ENCODE peak calls at places on chromosomes 16 and 17, in eight cellular contexts. A, J, T, X, V, E, N and B are unnamed samples.

GRCh38 chr16:13331918-13332317 is 430.5 kb downstream of the SHISA9 start:
- DNase-seq in T (no peak), N (no peak), J (no peak), E (no peak), X (no peak), V (no peak), A (no peak), B (no peak)

GRCh38 chr17:44115585-44116415 is 7.6 kb downstream of the HDAC5 start:
- DNase-seq in V (no peak), E (peak), J (no peak), X (no peak), A (no peak), T (no peak), N (no peak), B (peak)

GRCh38 chr17:75159196-75160031 is 5.1 kb upstream of the JPT1 start:
- DNase-seq in E (no peak), A (no peak), J (no peak), N (no peak), V (no peak), X (no peak), T (no peak), B (no peak)

GRCh38 chr17:11330871-11331270 is 89.9 kb downstream of the SHISA6 start:
- DNase-seq in J (no peak), A (no peak), N (peak), X (no peak), E (no peak), V (no peak), T (no peak), B (no peak)

GRCh38 chr16:8863594-8864424 is 5.0 kb downstream of the CARHSP1 start:
- DNase-seq in A (no peak), T (peak), X (no peak), E (no peak), V (no peak), N (no peak), J (no peak), B (peak)

GRCh38 chr16:2271848-2272461 is 4.0 kb upstream of the RNPS1 start:
- DNase-seq in N (no peak), J (no peak), X (no peak), V (no peak), T (no peak), A (no peak), E (no peak), B (no peak)

GRCh38 chr17:29617125-29617480 is 5.6 kb downstream of the CORO6 start:
- DNase-seq in V (no peak), J (peak), E (peak), A (peak), X (peak), T (peak), N (no peak), B (peak)

GRCh38 chr16:89918453-89919347 is at the start of gene MC1R:
- DNase-seq in V (no peak), J (no peak), N (no peak), T (no peak), E (no peak), X (peak), A (no peak), B (no peak)

GRCh38 chr16:1779741-1780676 is 2.4 kb downstream of the SPSB3 start:
- DNase-seq in T (no peak), E (no peak), A (no peak), X (no peak), V (no peak), N (no peak), J (no peak), B (no peak)

GRCh38 chr17:21024024-21024423 is 18.8 kb downstream of the USP22 start:
- DNase-seq in A (no peak), V (no peak), N (no peak), T (no peak), X (no peak), J (no peak), E (no peak), B (no peak)

GRCh38 chr16:65524997-65525396 is 403.1 kb upstream of the CDH11 start:
- DNase-seq in V (no peak), A (no peak), E (no peak), X (no peak), N (no peak), J (no peak), T (no peak), B (no peak)

GRCh38 chr16:9033125-9033830 is 58.2 kb upstream of the HAPSTR1 start:
- DNase-seq in N (no peak), V (no peak), X (no peak), A (no peak), T (peak), J (no peak), E (peak), B (peak)

GRCh38 chr16:9099131-9099625 is 7.7 kb downstream of the HAPSTR1 start:
- DNase-seq in N (no peak), E (no peak), J (peak), T (no peak), X (no peak), A (no peak), V (no peak), B (peak)

GRCh38 chr17:39676198-39676819 is 8.1 kb downstream of the PNMT start:
- DNase-seq in J (peak), A (no peak), V (no peak), E (no peak), T (peak), X (no peak), N (no peak), B (peak)

GRCh38 chr17:37743875-37744632 is 805 bp downstream of the HNF1B start:
- DNase-seq in V (no peak), X (peak), J (peak), E (no peak), A (no peak), N (no peak), T (no peak), B (no peak)

GRCh38 chr16:87474566-87474996 is 18.2 kb downstream of the ZCCHC14 start:
- DNase-seq in N (no peak), V (no peak), J (no peak), E (no peak), T (no peak), X (no peak), A (no peak), B (no peak)

GRCh38 chr17:1112875-1113274 is 66.9 kb downstream of the ABR start:
- DNase-seq in T (no peak), A (no peak), X (no peak), N (no peak), J (peak), V (no peak), E (no peak), B (no peak)

GRCh38 chr17:13601776-13602551 is at the start of gene HS3ST3A1:
- DNase-seq in V (no peak), T (no peak), J (peak), A (no peak), N (no peak), E (peak), X (no peak), B (no peak)

GRCh38 chr16:9256196-9256595 is 164.8 kb downstream of the HAPSTR1 start:
- DNase-seq in E (no peak), X (peak), A (no peak), T (no peak), J (peak), N (no peak), V (no peak), B (peak)

GRCh38 chr17:71080937-71081336 is 911.6 kb downstream of the KCNJ2 start:
- DNase-seq in J (no peak), A (no peak), T (no peak), X (no peak), V (no peak), N (no peak), E (no peak), B (no peak)

GRCh38 chr17:35773674-35774425 is 13.2 kb downstream of the C17orf50 start:
- DNase-seq in E (no peak), J (peak), V (no peak), T (no peak), N (no peak), X (no peak), A (no peak), B (peak)

GRCh38 chr16:87628940-87629339 is 26.6 kb downstream of the JPH3 start:
- DNase-seq in N (no peak), V (peak), E (peak), J (no peak), A (no peak), X (no peak), T (no peak), B (peak)

GRCh38 chr17:7561589-7562207 is at the start of gene SENP3:
- DNase-seq in V (no peak), T (peak), J (peak), X (peak), N (peak), E (peak), A (peak), B (peak)

GRCh38 chr17:36611345-36612072 is 10.1 kb downstream of the MRM1 start:
- DNase-seq in V (no peak), J (no peak), N (no peak), A (no peak), T (no peak), E (peak), X (no peak), B (no peak)

GRCh38 chr17:50834786-50835562 is 412 bp upstream of the WFIKKN2 start:
- DNase-seq in E (no peak), A (no peak), T (no peak), V (no peak), J (no peak), N (no peak), X (no peak), B (peak)

GRCh38 chr17:81373536-81374160 is 21.6 kb upstream of the BAHCC1 start:
- DNase-seq in E (no peak), N (no peak), X (no peak), A (no peak), V (no peak), J (no peak), T (peak), B (no peak)

GRCh38 chr17:41689497-41690299 is 1.0 kb downstream of the EIF1 start:
- DNase-seq in V (no peak), A (no peak), T (peak), J (no peak), E (no peak), N (no peak), X (no peak), B (no peak)

GRCh38 chr16:17343729-17344128 is 127.0 kb downstream of the XYLT1 start:
- DNase-seq in A (no peak), X (no peak), E (no peak), N (no peak), T (no peak), J (no peak), V (no peak), B (no peak)

GRCh38 chr17:39573447-39574298 is 34.0 kb downstream of the NEUROD2 start:
- DNase-seq in A (no peak), X (peak), J (peak), T (peak), E (peak), N (no peak), V (no peak), B (peak)

GRCh38 chr16:14378131-14378551 is 251.9 kb downstream of the PARN start:
- DNase-seq in T (no peak), N (no peak), E (peak), A (no peak), X (no peak), J (no peak), V (no peak), B (no peak)

GRCh38 chr16:50402298-50402895 is 33.6 kb upstream of the BRD7 start:
- DNase-seq in A (no peak), N (no peak), E (no peak), T (no peak), V (no peak), X (no peak), J (no peak), B (no peak)

GRCh38 chr17:48427598-48427997 is 2.4 kb downstream of the SKAP1 start:
- DNase-seq in A (peak), J (no peak), E (no peak), V (no peak), N (no peak), X (peak), T (no peak), B (no peak)

GRCh38 chr17:27218719-27219488 is 75.0 kb upstream of the WSB1 start:
- DNase-seq in V (no peak), X (no peak), T (no peak), E (no peak), N (no peak), J (no peak), A (no peak), B (no peak)

GRCh38 chr17:81961087-81961514 is at the start of gene NOTUM:
- DNase-seq in N (no peak), V (no peak), X (no peak), E (peak), A (no peak), T (no peak), J (no peak), B (peak)

GRCh38 chr17:50034504-50035364 is 21.2 kb upstream of the ITGA3 start:
- DNase-seq in A (no peak), T (no peak), E (no peak), J (peak), X (no peak), V (no peak), N (no peak), B (peak)